ENCODE peak calls at places on chromosomes 13 and 19, in ten cellular contexts. B is activated T-cell treated with anti-CD3 and anti-CD28 coated beads, Interleukin-2, amount 50 U/mL, for 72 hours; E is DMS53; F is GM13977; Q is activated CD4-positive, alpha-beta T cell treated with anti-CD3 and anti-CD28 coated beads, Interleukin-2, amount 50 U/mL, for 1 hour; S is MV-4-11; C is AG09309; D is naive B cell; K is left lung; M is mucosa of descending colon. I is an unnamed sample.

GRCh38 chr19:359653-359925 is 15.0 kb upstream of the MIER2 start:
- DNase-seq in B (no peak), E (no peak), F (no peak), Q (no peak), S (no peak), C (no peak), D (no peak), K (no peak), M (no peak), I (no peak)

GRCh38 chr13:25630327-25630726 is 258.6 kb downstream of the ATP8A2 start:
- DNase-seq in B (no peak), E (no peak), F (no peak), Q (no peak), S (no peak), C (no peak), D (no peak), K (no peak), M (no peak), I (no peak)

GRCh38 chr19:51488491-51488890 is 10.2 kb downstream of the CEACAM18 start:
- DNase-seq in B (no peak), E (no peak), F (no peak), Q (no peak), S (no peak), C (no peak), D (no peak), K (no peak), M (no peak), I (no peak)

GRCh38 chr19:39941151-39941550 is 6.7 kb upstream of the FCGBP start:
- DNase-seq in B (no peak), E (no peak), F (no peak), Q (no peak), S (no peak), C (no peak), D (no peak), K (no peak), M (no peak), I (no peak)

GRCh38 chr19:49954092-49954825 is 6.7 kb downstream of the SIGLEC11 start:
- DNase-seq in B (no peak), E (peak), F (no peak), Q (no peak), S (peak), C (no peak), D (no peak), K (no peak), M (peak), I (no peak)

GRCh38 chr13:31116224-31116623 is 45.5 kb downstream of the HSPH1 start:
- DNase-seq in B (no peak), E (peak), F (no peak), Q (no peak), S (no peak), C (no peak), D (no peak), K (no peak), M (no peak), I (no peak)

GRCh38 chr13:85366759-85367417 is 432.3 kb downstream of the SLITRK6 start:
- DNase-seq in B (no peak), E (no peak), F (no peak), Q (no peak), S (no peak), C (no peak), D (no peak), K (no peak), M (no peak), I (no peak)

GRCh38 chr19:1512671-1513491 is at the start of gene ADAMTSL5:
- DNase-seq in B (peak), E (peak), F (peak), Q (peak), S (peak), C (no peak), D (peak), K (no peak), M (peak), I (no peak)

GRCh38 chr13:40875583-40875982 is 86.2 kb downstream of the SLC25A15 start:
- DNase-seq in B (no peak), E (no peak), F (no peak), Q (no peak), S (no peak), C (no peak), D (no peak), K (no peak), M (no peak), I (no peak)

GRCh38 chr19:10625003-10625761 is at the start of gene SLC44A2:
- DNase-seq in B (no peak), E (peak), F (peak), Q (no peak), S (no peak), C (no peak), D (no peak), K (peak), M (peak), I (peak)

GRCh38 chr19:18418034-18418724 is 1.0 kb upstream of the SSBP4 start:
- DNase-seq in B (no peak), E (peak), F (no peak), Q (no peak), S (no peak), C (no peak), D (no peak), K (peak), M (peak), I (no peak)

GRCh38 chr19:53088091-53088490 is 15.1 kb downstream of the ZNF160 start:
- DNase-seq in B (no peak), E (no peak), F (no peak), Q (no peak), S (no peak), C (no peak), D (no peak), K (no peak), M (no peak), I (no peak)

GRCh38 chr13:50131998-50132936 is 117.0 kb downstream of the KCNRG start:
- DNase-seq in B (no peak), E (no peak), F (no peak), Q (no peak), S (no peak), C (no peak), D (peak), K (no peak), M (peak), I (no peak)

GRCh38 chr19:55677572-55678028 is 2.6 kb downstream of the EPN1 start:
- DNase-seq in B (no peak), E (no peak), F (no peak), Q (no peak), S (peak), C (no peak), D (no peak), K (no peak), M (no peak), I (no peak)

GRCh38 chr13:95535243-95535642 is 17.3 kb upstream of the CLDN10 start:
- DNase-seq in B (peak), E (peak), F (no peak), Q (no peak), S (no peak), C (peak), D (no peak), K (peak), M (no peak), I (peak)

GRCh38 chr19:51338563-51339312 is 3.2 kb downstream of the VSIG10L start:
- DNase-seq in B (peak), E (peak), F (peak), Q (peak), S (peak), C (no peak), D (peak), K (peak), M (peak), I (peak)

GRCh38 chr13:21573920-21574712 is 29.9 kb downstream of the MICU2 start:
- DNase-seq in B (no peak), E (no peak), F (no peak), Q (no peak), S (no peak), C (no peak), D (no peak), K (no peak), M (no peak), I (no peak)

GRCh38 chr13:60139272-60139671 is 24.5 kb downstream of the DIAPH3 start:
- DNase-seq in B (no peak), E (no peak), F (no peak), Q (no peak), S (no peak), C (no peak), D (no peak), K (no peak), M (no peak), I (no peak)

GRCh38 chr19:47226426-47227346 is 4.3 kb downstream of the BBC3 start:
- DNase-seq in B (peak), E (peak), F (peak), Q (no peak), S (peak), C (no peak), D (peak), K (peak), M (peak), I (peak)

GRCh38 chr19:50830266-50831025 is 2.9 kb downstream of the KLK15 start:
- DNase-seq in B (no peak), E (no peak), F (no peak), Q (no peak), S (no peak), C (no peak), D (no peak), K (no peak), M (no peak), I (no peak)

GRCh38 chr13:25733696-25734435 is 317.9 kb downstream of the SHISA2 start:
- DNase-seq in B (no peak), E (peak), F (no peak), Q (no peak), S (no peak), C (no peak), D (no peak), K (no peak), M (no peak), I (no peak)